ENCODE peak calls at places on chromosome 18, in seven cellular contexts. One of them, this sample, is unnamed.

GRCh38 chr18:42281851-42282250 is 326.8 kb downstream of the PIK3C3 start:
- DNase-seq in A549: no peak
- DNase-seq in IMR-90: no peak
- DNase-seq in adrenal gland: no peak
- DNase-seq in HCT116: no peak
- DNase-seq in prostate gland: no peak
- DNase-seq in ovary: no peak
- DNase-seq in this sample: no peak

GRCh38 chr18:77234504-77235365 is 14.9 kb upstream of the GALR1 start:
- DNase-seq in A549: no peak
- DNase-seq in IMR-90: no peak
- DNase-seq in adrenal gland: no peak
- DNase-seq in HCT116: no peak
- DNase-seq in prostate gland: no peak
- DNase-seq in ovary: no peak
- DNase-seq in this sample: no peak

GRCh38 chr18:12598181-12598921 is 59.6 kb downstream of the SPIRE1 start:
- DNase-seq in A549: no peak
- DNase-seq in IMR-90: peak; percentile 57
- DNase-seq in adrenal gland: no peak
- DNase-seq in HCT116: no peak
- DNase-seq in prostate gland: no peak
- DNase-seq in ovary: no peak
- DNase-seq in this sample: peak; percentile 14

GRCh38 chr18:8616026-8616401 is 6.8 kb downstream of the RAB12 start:
- DNase-seq in A549: no peak
- DNase-seq in IMR-90: no peak
- DNase-seq in adrenal gland: no peak
- DNase-seq in HCT116: no peak
- DNase-seq in prostate gland: no peak
- DNase-seq in ovary: no peak
- DNase-seq in this sample: no peak

GRCh38 chr18:56770873-56771272 is 119.7 kb downstream of the WDR7 start:
- DNase-seq in A549: no peak
- DNase-seq in IMR-90: peak; percentile 48
- DNase-seq in adrenal gland: no peak
- DNase-seq in HCT116: no peak
- DNase-seq in prostate gland: no peak
- DNase-seq in ovary: no peak
- DNase-seq in this sample: no peak

GRCh38 chr18:31990823-31991222 is 27.8 kb upstream of the RNF125 start:
- DNase-seq in A549: no peak
- DNase-seq in IMR-90: no peak
- DNase-seq in adrenal gland: no peak
- DNase-seq in HCT116: no peak
- DNase-seq in prostate gland: no peak
- DNase-seq in ovary: no peak
- DNase-seq in this sample: no peak

GRCh38 chr18:51151185-51151567 is 46.3 kb downstream of the MEX3C start:
- DNase-seq in A549: no peak
- DNase-seq in IMR-90: no peak
- DNase-seq in adrenal gland: no peak
- DNase-seq in HCT116: no peak
- DNase-seq in prostate gland: no peak
- DNase-seq in ovary: no peak
- DNase-seq in this sample: no peak

GRCh38 chr18:33355263-33355662 is 85.3 kb downstream of the CCDC178 start:
- DNase-seq in A549: no peak
- DNase-seq in IMR-90: no peak
- DNase-seq in adrenal gland: no peak
- DNase-seq in HCT116: no peak
- DNase-seq in prostate gland: no peak
- DNase-seq in ovary: no peak
- DNase-seq in this sample: no peak

GRCh38 chr18:32549248-32549842 is 78.7 kb upstream of the GAREM1 start:
- DNase-seq in A549: peak; percentile 46
- DNase-seq in IMR-90: peak; percentile 34
- DNase-seq in adrenal gland: peak; percentile 69
- DNase-seq in HCT116: peak; percentile 50
- DNase-seq in prostate gland: peak; percentile 17
- DNase-seq in ovary: peak; percentile 13
- DNase-seq in this sample: peak; percentile 62

GRCh38 chr18:58593930-58594329 is 35.0 kb downstream of the ALPK2 start:
- DNase-seq in A549: no peak
- DNase-seq in IMR-90: peak; percentile 38
- DNase-seq in adrenal gland: no peak
- DNase-seq in HCT116: no peak
- DNase-seq in prostate gland: no peak
- DNase-seq in ovary: no peak
- DNase-seq in this sample: no peak

GRCh38 chr18:2513616-2514015 is 57.7 kb downstream of the METTL4 start:
- DNase-seq in A549: peak; percentile 38
- DNase-seq in IMR-90: peak; percentile 21
- DNase-seq in adrenal gland: no peak
- DNase-seq in HCT116: no peak
- DNase-seq in prostate gland: no peak
- DNase-seq in ovary: no peak
- DNase-seq in this sample: no peak

GRCh38 chr18:12599966-12600365 is 57.9 kb downstream of the SPIRE1 start:
- DNase-seq in A549: no peak
- DNase-seq in IMR-90: peak; percentile 28
- DNase-seq in adrenal gland: no peak
- DNase-seq in HCT116: no peak
- DNase-seq in prostate gland: no peak
- DNase-seq in ovary: no peak
- DNase-seq in this sample: no peak

GRCh38 chr18:58846325-58846724 is 18.4 kb upstream of the ZNF532 start:
- DNase-seq in A549: no peak
- DNase-seq in IMR-90: no peak
- DNase-seq in adrenal gland: no peak
- DNase-seq in HCT116: no peak
- DNase-seq in prostate gland: no peak
- DNase-seq in ovary: no peak
- DNase-seq in this sample: no peak

GRCh38 chr18:8747440-8747937 is 42.1 kb downstream of the MTCL1 start:
- DNase-seq in A549: peak; percentile 54
- DNase-seq in IMR-90: peak; percentile 96
- DNase-seq in adrenal gland: no peak
- DNase-seq in HCT116: no peak
- DNase-seq in prostate gland: no peak
- DNase-seq in ovary: no peak
- DNase-seq in this sample: no peak

GRCh38 chr18:54127759-54128378 is 96.6 kb downstream of the MBD2 start:
- DNase-seq in A549: peak; percentile 15
- DNase-seq in IMR-90: peak; percentile 54
- DNase-seq in adrenal gland: peak; percentile 23
- DNase-seq in HCT116: peak; percentile 35
- DNase-seq in prostate gland: no peak
- DNase-seq in ovary: no peak
- DNase-seq in this sample: no peak

GRCh38 chr18:57621252-57621607 is 406 bp downstream of the NARS1 start:
- DNase-seq in A549: no peak
- DNase-seq in IMR-90: no peak
- DNase-seq in adrenal gland: no peak
- DNase-seq in HCT116: no peak
- DNase-seq in prostate gland: no peak
- DNase-seq in ovary: no peak
- DNase-seq in this sample: no peak

GRCh38 chr18:11251891-11252270 is 102.5 kb upstream of the PIEZO2 start:
- DNase-seq in A549: no peak
- DNase-seq in IMR-90: peak; percentile 18
- DNase-seq in adrenal gland: no peak
- DNase-seq in HCT116: no peak
- DNase-seq in prostate gland: no peak
- DNase-seq in ovary: no peak
- DNase-seq in this sample: no peak

GRCh38 chr18:49898421-49898820 is 85.1 kb upstream of the ACAA2 start:
- DNase-seq in A549: peak; percentile 42
- DNase-seq in IMR-90: peak; percentile 69
- DNase-seq in adrenal gland: peak; percentile 43
- DNase-seq in HCT116: peak; percentile 18
- DNase-seq in prostate gland: peak; percentile 21
- DNase-seq in ovary: no peak
- DNase-seq in this sample: peak; percentile 49

GRCh38 chr18:45670281-45670962 is 53.6 kb upstream of the SLC14A1 start:
- DNase-seq in A549: no peak
- DNase-seq in IMR-90: peak; percentile 85
- DNase-seq in adrenal gland: peak; percentile 81
- DNase-seq in HCT116: no peak
- DNase-seq in prostate gland: no peak
- DNase-seq in ovary: no peak
- DNase-seq in this sample: no peak

GRCh38 chr18:27843783-27844415 is 333.0 kb downstream of the CDH2 start:
- DNase-seq in A549: peak; percentile 18
- DNase-seq in IMR-90: peak; percentile 36
- DNase-seq in adrenal gland: no peak
- DNase-seq in HCT116: no peak
- DNase-seq in prostate gland: no peak
- DNase-seq in ovary: no peak
- DNase-seq in this sample: no peak

GRCh38 chr18:63099026-63099840 is 220.3 kb downstream of the BCL2 start:
- DNase-seq in A549: no peak
- DNase-seq in IMR-90: no peak
- DNase-seq in adrenal gland: no peak
- DNase-seq in HCT116: no peak
- DNase-seq in prostate gland: no peak
- DNase-seq in ovary: no peak
- DNase-seq in this sample: no peak
- H3K4me1 ChIP-seq in A549: no peaks in the 10 kb centered on the region
- H3K4me1 ChIP-seq in IMR-90: no peaks in the 10 kb centered on the region
- H3K4me1 ChIP-seq in adrenal gland: no peaks in the 10 kb centered on the region
- H3K4me1 ChIP-seq in HCT116: no peaks in the 10 kb centered on the region
- H3K4me1 ChIP-seq in prostate gland: no peaks in the 10 kb centered on the region
- H3K4me1 ChIP-seq in ovary: no peaks in the 10 kb centered on the region
- H3K4me1 ChIP-seq in this sample: peaks cover 36% of the 10 kb centered on the region

DNA sequence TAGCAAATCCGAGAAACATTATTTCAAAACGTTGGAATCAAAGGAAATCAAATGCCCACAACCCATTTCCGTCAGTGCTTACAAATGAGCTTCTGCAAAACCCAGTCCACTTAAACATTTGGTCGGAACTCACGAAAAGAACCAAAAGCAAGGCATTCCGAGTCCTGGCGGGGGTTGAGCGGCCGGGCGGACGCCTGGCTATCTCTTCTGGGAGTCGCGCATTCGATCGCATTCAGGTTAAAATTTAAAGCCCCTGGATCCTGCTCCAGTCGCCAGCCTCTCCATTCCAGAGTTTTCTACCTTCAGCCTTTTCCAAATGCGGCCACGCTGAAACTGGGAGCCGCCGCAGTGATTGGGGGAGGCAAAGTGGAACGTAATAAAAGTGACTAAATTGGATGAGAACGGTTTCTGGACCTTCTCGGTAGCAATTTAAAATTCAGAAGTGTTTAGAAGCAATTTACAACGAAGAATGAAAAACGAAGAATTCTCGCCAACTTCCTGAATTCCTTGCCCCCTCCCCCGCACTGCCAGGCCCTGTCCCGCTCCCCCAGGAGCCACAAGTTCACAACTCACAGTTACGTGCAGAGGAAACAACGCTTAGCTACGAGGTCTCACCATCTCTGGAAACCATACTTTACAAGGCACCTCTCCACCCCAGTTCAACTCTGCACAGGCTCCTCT is 1.8 kb upstream of the GATA6 start:
- DNase-seq in A549: peak; percentile 37
- DNase-seq in IMR-90: no peak
- DNase-seq in adrenal gland: peak; percentile 59
- DNase-seq in HCT116: no peak
- DNase-seq in prostate gland: no peak
- DNase-seq in ovary: peak; percentile 64
- DNase-seq in this sample: peak; percentile 71
- TF ChIP-seq POLR2A in A549: no peak
- TF ChIP-seq POLR2A in IMR-90: no peak
- TF ChIP-seq POLR2A in adrenal gland: peak; percentile 54
- TF ChIP-seq POLR2A in HCT116: no peak
- TF ChIP-seq POLR2A in prostate gland: no peak
- TF ChIP-seq POLR2A in ovary: peak; percentile 36
- TF ChIP-seq POLR2A in this sample: peak; percentile 87

GRCh38 chr18:3540805-3541548 is 91.0 kb downstream of the TGIF1 start:
- DNase-seq in A549: no peak
- DNase-seq in IMR-90: no peak
- DNase-seq in adrenal gland: no peak
- DNase-seq in HCT116: no peak
- DNase-seq in prostate gland: no peak
- DNase-seq in ovary: no peak
- DNase-seq in this sample: peak; percentile 23
- H3K4me1 ChIP-seq in A549: peaks cover 7% of the 10 kb centered on the region
- H3K4me1 ChIP-seq in IMR-90: no peaks in the 10 kb centered on the region
- H3K4me1 ChIP-seq in adrenal gland: no peaks in the 10 kb centered on the region
- H3K4me1 ChIP-seq in HCT116: peaks cover 21% of the 10 kb centered on the region
- H3K4me1 ChIP-seq in prostate gland: peaks cover 5% of the 10 kb centered on the region
- H3K4me1 ChIP-seq in ovary: peaks cover 3% of the 10 kb centered on the region
- H3K4me1 ChIP-seq in this sample: peaks cover 9% of the 10 kb centered on the region

DNA sequence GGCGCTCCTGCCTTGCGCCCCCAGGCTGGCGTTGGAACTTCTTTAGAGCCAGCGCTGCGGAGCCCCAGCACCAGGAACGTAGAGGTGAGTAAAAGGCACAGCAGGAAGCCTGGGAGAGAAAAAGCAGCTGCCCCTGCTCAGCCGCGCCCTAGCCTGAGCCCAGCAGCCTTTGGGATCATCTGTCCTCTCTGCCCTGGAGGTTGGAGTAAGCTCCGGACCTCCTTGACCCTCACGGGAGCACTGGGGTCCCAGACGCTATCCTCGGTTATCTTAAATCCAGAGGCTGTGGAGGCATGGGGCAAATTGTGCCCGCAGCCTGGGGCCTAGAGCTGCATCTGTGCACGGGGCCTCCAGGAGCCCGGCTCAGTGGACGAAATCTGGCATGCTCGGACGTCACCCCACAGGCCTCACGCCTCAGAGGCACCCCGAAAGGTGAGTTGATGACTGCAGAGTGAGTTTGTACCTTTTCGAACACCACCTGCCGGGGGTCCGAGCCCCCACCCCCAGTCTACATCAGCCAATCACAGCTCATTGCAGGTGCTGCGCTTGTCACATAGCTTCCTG is 1.6 kb upstream of the SLC66A2 start:
- DNase-seq in A549: no peak
- DNase-seq in IMR-90: no peak
- DNase-seq in adrenal gland: peak; percentile 11
- DNase-seq in HCT116: no peak
- DNase-seq in prostate gland: no peak
- DNase-seq in ovary: peak; percentile 8
- DNase-seq in this sample: no peak
- TF ChIP-seq POLR2A in A549: no peak
- TF ChIP-seq POLR2A in IMR-90: no peak
- TF ChIP-seq POLR2A in adrenal gland: no peak
- TF ChIP-seq POLR2A in HCT116: no peak
- TF ChIP-seq POLR2A in prostate gland: no peak
- TF ChIP-seq POLR2A in ovary: no peak
- TF ChIP-seq POLR2A in this sample: no peak

GRCh38 chr18:36441872-36442271 is 144.4 kb downstream of the FHOD3 start:
- DNase-seq in A549: no peak
- DNase-seq in IMR-90: peak; percentile 70
- DNase-seq in adrenal gland: no peak
- DNase-seq in HCT116: no peak
- DNase-seq in prostate gland: no peak
- DNase-seq in ovary: no peak
- DNase-seq in this sample: no peak
- H3K4me1 ChIP-seq in A549: peaks cover 14% of the 10 kb centered on the region
- H3K4me1 ChIP-seq in IMR-90: peaks cover 19% of the 10 kb centered on the region
- H3K4me1 ChIP-seq in adrenal gland: peaks cover 12% of the 10 kb centered on the region
- H3K4me1 ChIP-seq in HCT116: peaks cover 6% of the 10 kb centered on the region
- H3K4me1 ChIP-seq in prostate gland: no peaks in the 10 kb centered on the region
- H3K4me1 ChIP-seq in ovary: peaks cover 3% of the 10 kb centered on the region
- H3K4me1 ChIP-seq in this sample: peaks cover 20% of the 10 kb centered on the region

GRCh38 chr18:79460445-79461300 is 64.9 kb downstream of the NFATC1 start:
- DNase-seq in A549: no peak
- DNase-seq in IMR-90: peak; percentile 4
- DNase-seq in adrenal gland: no peak
- DNase-seq in HCT116: no peak
- DNase-seq in prostate gland: no peak
- DNase-seq in ovary: no peak
- DNase-seq in this sample: no peak
- TF ChIP-seq POLR2A in A549: no peak
- TF ChIP-seq POLR2A in IMR-90: no peak
- TF ChIP-seq POLR2A in adrenal gland: no peak
- TF ChIP-seq POLR2A in HCT116: no peak
- TF ChIP-seq POLR2A in prostate gland: no peak
- TF ChIP-seq POLR2A in ovary: no peak
- TF ChIP-seq POLR2A in this sample: no peak